ENCODE peak calls at places on chromosomes 6 and 20, in six cellular contexts. L is heart left ventricle, B is amniotic stem cell, S is NCI-H146, V is IMR-90, O is dermis blood vessel endothelial cell. D is an unnamed sample.

GRCh38 chr6:158531970-158532369 is 27.9 kb upstream of the TMEM181 start:
- DNase-seq in L (no peak), B (no peak), S (no peak), V (no peak), O (no peak), D (no peak)

GRCh38 chr20:25580711-25581110 is 4.6 kb downstream of the NINL start:
- DNase-seq in L (no peak), B (no peak), S (no peak), V (peak), O (no peak), D (no peak)

GRCh38 chr20:60446273-60447111 is 488.3 kb downstream of the CDH26 start:
- DNase-seq in L (no peak), B (no peak), S (no peak), V (no peak), O (no peak), D (no peak)

GRCh38 chr6:14671261-14671681 is 553.7 kb downstream of the CD83 start:
- DNase-seq in L (peak), B (no peak), S (no peak), V (peak), O (no peak), D (no peak)

GRCh38 chr6:107485157-107485556 is 4.8 kb upstream of the SOBP start:
- DNase-seq in L (no peak), B (no peak), S (no peak), V (no peak), O (no peak), D (no peak)

GRCh38 chr6:48140221-48140620 is 29.2 kb upstream of the PTCHD4 start:
- DNase-seq in L (no peak), B (no peak), S (no peak), V (no peak), O (no peak), D (no peak)

GRCh38 chr6:135121426-135121825 is 59.7 kb upstream of the MYB start:
- DNase-seq in L (no peak), B (no peak), S (no peak), V (no peak), O (no peak), D (no peak)

GRCh38 chr6:147283460-147283859 is 79.2 kb downstream of the STXBP5 start:
- DNase-seq in L (no peak), B (no peak), S (no peak), V (peak), O (no peak), D (no peak)

GRCh38 chr20:5220334-5221077 is 93.7 kb downstream of the CDS2 start:
- DNase-seq in L (no peak), B (no peak), S (no peak), V (no peak), O (no peak), D (no peak)

GRCh38 chr6:169702640-169703246 is 817 bp downstream of the C6orf120 start:
- DNase-seq in L (no peak), B (no peak), S (peak), V (peak), O (no peak), D (peak)

GRCh38 chr6:138038148-138038870 is 68.9 kb downstream of the PERP start:
- DNase-seq in L (no peak), B (no peak), S (peak), V (no peak), O (no peak), D (peak)

GRCh38 chr20:4709261-4710105 is 12.2 kb upstream of the PRND start:
- DNase-seq in L (no peak), B (no peak), S (no peak), V (no peak), O (no peak), D (no peak)

GRCh38 chr20:12358006-12358654 is 440.4 kb downstream of the BTBD3 start:
- DNase-seq in L (no peak), B (no peak), S (peak), V (no peak), O (no peak), D (no peak)

GRCh38 chr6:44399991-44400390 is 12.5 kb downstream of the CDC5L start:
- DNase-seq in L (no peak), B (no peak), S (no peak), V (no peak), O (peak), D (no peak)

GRCh38 chr6:141486942-141487341 is 645.8 kb upstream of the GJE1 start:
- DNase-seq in L (no peak), B (no peak), S (no peak), V (no peak), O (peak), D (no peak)

GRCh38 chr6:159720708-159721107 is 6.6 kb upstream of the WTAP start:
- DNase-seq in L (no peak), B (no peak), S (peak), V (no peak), O (peak), D (peak)

GRCh38 chr6:167571550-167571949 is 246.7 kb downstream of the TTLL2 start:
- DNase-seq in L (no peak), B (no peak), S (no peak), V (no peak), O (no peak), D (no peak)

GRCh38 chr6:37741757-37742400 is 44.2 kb upstream of the MDGA1 start:
- DNase-seq in L (no peak), B (no peak), S (peak), V (no peak), O (peak), D (no peak)

GRCh38 chr20:8438748-8439147 is 306.7 kb downstream of the PLCB1 start:
- DNase-seq in L (no peak), B (no peak), S (no peak), V (no peak), O (no peak), D (no peak)

GRCh38 chr6:11656486-11656885 is 118.9 kb downstream of the TMEM170B start:
- DNase-seq in L (no peak), B (no peak), S (no peak), V (no peak), O (peak), D (no peak)

GRCh38 chr6:126625019-126625418 is 285.1 kb downstream of the CENPW start:
- DNase-seq in L (no peak), B (no peak), S (no peak), V (peak), O (peak), D (no peak)

GRCh38 chr6:116779569-116780164 is 14.1 kb upstream of the FAM162B start:
- DNase-seq in L (no peak), B (peak), S (peak), V (peak), O (peak), D (peak)

GRCh38 chr20:35318502-35319157 is 26.4 kb upstream of the FAM83C start:
- DNase-seq in L (peak), B (no peak), S (no peak), V (peak), O (peak), D (no peak)

GRCh38 chr6:98924647-98925046 is 23.1 kb downstream of the FBXL4 start:
- DNase-seq in L (peak), B (no peak), S (peak), V (no peak), O (no peak), D (no peak)

GRCh38 chr6:105608711-105609374 is 206.0 kb upstream of the PREP start:
- DNase-seq in L (no peak), B (peak), S (no peak), V (peak), O (peak), D (no peak)